ENCODE peak calls at places on chromosomes 13 and 19, in eight cellular contexts. W is AG10803, H is brain microvascular endothelial cell, Q is astrocyte, K is BJ, P is foreskin fibroblast, A is hepatocyte, N is fibroblast of lung. O is an unnamed sample.

GRCh38 chr19:5281588-5281987 is 59.0 kb downstream of the PTPRS start:
- DNase-seq in W (peak; percentile 40), H (no peak), Q (no peak), K (no peak), P (peak; percentile 38), A (no peak), N (no peak), O (no peak)

GRCh38 chr19:42634409-42635232 is 39.9 kb upstream of the CEACAM8 start:
- DNase-seq in W (peak; percentile 25), H (peak; percentile 25), Q (no peak), K (no peak), P (peak; percentile 58), A (no peak), N (peak; percentile 6), O (no peak)

GRCh38 chr19:6271721-6272410 is 7.9 kb downstream of the MLLT1 start:
- DNase-seq in W (peak; percentile 89), H (no peak), Q (peak; percentile 80), K (no peak), P (peak; percentile 82), A (peak; percentile 76), N (peak; percentile 82), O (no peak)

GRCh38 chr19:7294571-7295212 is 478 bp upstream of the INSR start:
- DNase-seq in W (peak; percentile 60), H (no peak), Q (peak; percentile 12), K (no peak), P (peak; percentile 70), A (peak; percentile 88), N (peak; percentile 34), O (peak; percentile 10)

GRCh38 chr19:54430306-54431254 is 15.3 kb downstream of the TTYH1 start:
- DNase-seq in W (no peak), H (peak; percentile 25), Q (no peak), K (no peak), P (peak; percentile 67), A (peak; percentile 77), N (no peak), O (no peak)

GRCh38 chr13:27264181-27264580 is 6.4 kb upstream of the RASL11A start:
- DNase-seq in W (peak; percentile 83), H (peak; percentile 56), Q (peak; percentile 65), K (peak; percentile 68), P (peak; percentile 85), A (peak; percentile 35), N (peak; percentile 78), O (peak; percentile 30)

GRCh38 chr13:100872761-100873160 is 198.2 kb upstream of the TMTC4 start:
- DNase-seq in W (peak; percentile 9), H (no peak), Q (no peak), K (no peak), P (peak; percentile 31), A (no peak), N (no peak), O (no peak)

GRCh38 chr13:104318121-104318520 is 1251.9 kb upstream of the SLC10A2 start:
- DNase-seq in W (no peak), H (peak; percentile 71), Q (peak; percentile 41), K (peak; percentile 8), P (peak; percentile 48), A (peak; percentile 46), N (peak; percentile 57), O (no peak)

GRCh38 chr13:47598340-47598911 is 402.6 kb downstream of the SUCLA2 start:
- DNase-seq in W (peak; percentile 24), H (no peak), Q (no peak), K (no peak), P (peak; percentile 19), A (no peak), N (peak; percentile 12), O (no peak)

GRCh38 chr13:106291006-106291405 is 244.5 kb downstream of the EFNB2 start:
- DNase-seq in W (peak; percentile 65), H (peak; percentile 67), Q (peak; percentile 59), K (peak; percentile 28), P (peak; percentile 74), A (no peak), N (peak; percentile 71), O (peak; percentile 20)

GRCh38 chr19:40358773-40359172 is 10.3 kb downstream of the PLD3 start:
- DNase-seq in W (no peak), H (no peak), Q (no peak), K (no peak), P (no peak), A (no peak), N (no peak), O (no peak)

GRCh38 chr13:21583496-21583895 is 20.5 kb downstream of the MICU2 start:
- DNase-seq in W (peak; percentile 30), H (peak; percentile 67), Q (peak; percentile 44), K (no peak), P (peak; percentile 10), A (no peak), N (peak; percentile 58), O (peak; percentile 33)

GRCh38 chr19:6677495-6677894 is 7.5 kb upstream of the TNFSF14 start:
- DNase-seq in W (no peak), H (no peak), Q (no peak), K (no peak), P (no peak), A (no peak), N (no peak), O (no peak)

GRCh38 chr19:2782357-2782935 is 627 bp downstream of the SGTA start:
- DNase-seq in W (no peak), H (no peak), Q (no peak), K (no peak), P (peak; percentile 26), A (no peak), N (no peak), O (no peak)

GRCh38 chr19:38665950-38666661 is 18.7 kb downstream of the ACTN4 start:
- DNase-seq in W (peak; percentile 95), H (no peak), Q (peak; percentile 64), K (peak; percentile 65), P (peak; percentile 78), A (peak; percentile 55), N (peak; percentile 79), O (no peak)

GRCh38 chr13:23871616-23872220 is 17.5 kb downstream of the MIPEP start:
- DNase-seq in W (peak; percentile 60), H (no peak), Q (peak; percentile 30), K (no peak), P (peak; percentile 63), A (no peak), N (peak; percentile 40), O (no peak)

GRCh38 chr19:6743714-6744380 is 4.4 kb downstream of the TRIP10 start:
- DNase-seq in W (no peak), H (no peak), Q (peak; percentile 31), K (no peak), P (peak; percentile 52), A (no peak), N (no peak), O (no peak)

GRCh38 chr19:46490774-46491173 is 4.9 kb downstream of the PNMA8B start:
- DNase-seq in W (no peak), H (no peak), Q (no peak), K (no peak), P (no peak), A (no peak), N (no peak), O (no peak)

GRCh38 chr19:46488551-46488950 is 7.1 kb downstream of the PNMA8B start:
- DNase-seq in W (no peak), H (no peak), Q (no peak), K (no peak), P (no peak), A (no peak), N (no peak), O (no peak)

GRCh38 chr19:46487178-46487801 is 8.4 kb downstream of the PNMA8B start:
- DNase-seq in W (no peak), H (no peak), Q (no peak), K (no peak), P (no peak), A (no peak), N (no peak), O (no peak)

GRCh38 chr19:46487802-46488445 is 7.7 kb downstream of the PNMA8B start:
- DNase-seq in W (peak; percentile 58), H (peak; percentile 42), Q (no peak), K (no peak), P (peak; percentile 87), A (peak; percentile 88), N (peak; percentile 48), O (no peak)

DNA sequence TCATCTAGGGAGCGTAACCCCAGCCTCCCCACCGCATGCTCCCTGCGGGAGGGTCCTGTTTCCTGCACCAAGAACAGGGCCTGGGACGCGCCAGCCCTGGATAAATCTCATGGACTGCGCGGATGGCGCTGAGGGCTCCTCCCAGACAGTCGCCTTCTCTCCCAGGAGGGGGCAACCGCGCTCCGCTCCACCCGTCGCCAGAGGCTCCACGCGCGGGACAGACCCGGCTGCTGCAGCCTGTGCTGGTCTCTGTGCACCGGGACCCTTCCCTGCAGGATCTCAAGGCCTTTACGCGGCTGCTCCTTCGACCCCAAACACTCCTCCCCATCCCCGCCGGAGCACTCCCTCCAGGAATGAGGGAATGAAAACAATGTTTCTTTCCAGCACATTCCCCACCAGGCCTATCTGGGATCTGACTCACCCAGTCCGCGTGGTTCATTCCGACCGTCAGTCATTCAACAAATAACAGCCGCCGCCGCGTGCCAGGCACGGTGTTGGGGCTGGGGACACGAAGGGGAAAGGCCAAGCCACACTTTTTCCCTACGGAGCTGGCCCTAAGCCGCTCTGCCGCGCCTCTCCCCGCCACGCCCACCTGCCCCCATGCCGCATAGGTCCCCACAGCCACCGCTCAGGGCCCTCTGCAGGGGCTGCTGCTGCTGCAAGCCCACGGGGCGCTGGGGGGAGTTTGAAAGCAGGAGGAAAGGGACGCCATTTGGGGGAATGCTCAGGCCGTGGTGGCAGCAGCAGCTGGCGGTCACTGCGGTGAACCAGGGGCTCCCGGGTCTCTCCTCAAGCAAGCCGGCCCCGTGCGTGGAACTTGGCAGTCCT is 6.0 kb downstream of the PNMA8B start:
- DNase-seq in W (peak; percentile 68), H (peak; percentile 71), Q (peak; percentile 76), K (no peak), P (peak; percentile 70), A (peak; percentile 63), N (peak; percentile 83), O (no peak)
- TF ChIP-seq CTCF in W (peak; percentile 46), H (peak; percentile 62), Q (no peak), K (peak; percentile 52), P (peak; percentile 34), A (peak; percentile 41), N (peak; percentile 36), O (peak; percentile 28)

DNA sequence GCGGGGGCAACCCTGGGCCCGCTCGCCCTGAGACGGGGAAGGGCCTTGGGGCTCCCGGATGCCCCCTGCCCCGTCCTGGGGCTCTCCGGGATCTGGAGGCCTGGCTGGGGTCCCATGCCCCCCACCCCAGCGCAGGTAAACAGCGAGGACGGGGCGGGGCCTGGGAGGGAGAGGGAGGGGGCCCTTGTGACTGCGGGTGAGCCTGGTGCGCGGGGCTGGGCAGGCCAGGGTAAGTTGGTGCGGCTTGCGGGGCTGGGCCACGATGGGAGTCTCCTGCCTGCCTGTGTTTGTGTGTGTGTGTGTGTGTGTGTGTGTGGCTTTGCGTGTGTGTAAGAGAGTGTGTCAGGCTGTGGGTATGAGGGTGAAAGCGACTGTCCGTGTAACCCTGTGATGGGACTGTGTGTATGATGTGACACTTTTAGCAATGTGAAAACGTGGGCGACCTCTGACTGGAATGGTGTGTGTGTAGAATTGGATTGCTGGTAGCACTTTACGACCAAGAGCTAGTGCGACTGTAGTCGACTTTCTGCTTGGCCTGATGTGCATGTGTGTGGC is 426 bp downstream of the KLC3 start:
- DNase-seq in W (peak; percentile 18), H (peak; percentile 3), Q (no peak), K (no peak), P (peak; percentile 32), A (no peak), N (no peak), O (no peak)
- H3K4me3 ChIP-seq in W (no peak overlapping the region), H (no peak overlapping the region), Q (no peak overlapping the region), K (peak overlapping the region; percentile 22), P (no peak overlapping the region), A (no peak overlapping the region), N (no peak overlapping the region), O (no peak overlapping the region)

GRCh38 chr13:110323172-110323851 is 16.2 kb downstream of the COL4A2 start:
- DNase-seq in W (peak; percentile 89), H (peak; percentile 89), Q (peak; percentile 93), K (peak; percentile 65), P (peak; percentile 74), A (no peak), N (peak; percentile 96), O (no peak)
- TF ChIP-seq CTCF in W (peak; percentile 5), H (peak; percentile 46), Q (peak; percentile 23), K (peak; percentile 21), P (no peak), A (no peak), N (peak; percentile 4), O (peak; percentile 23)

GRCh38 chr13:114034481-114034891 is 60.6 kb upstream of the C13orf46 start:
- DNase-seq in W (no peak), H (no peak), Q (peak; percentile 57), K (no peak), P (peak; percentile 63), A (no peak), N (peak; percentile 70), O (no peak)
- H3K4me3 ChIP-seq in W (peak overlapping the region; percentile 49), H (no peak overlapping the region), Q (no peak overlapping the region), K (no peak overlapping the region), P (peak overlapping the region; percentile 32), A (no peak overlapping the region), N (peak overlapping the region; percentile 3), O (no peak overlapping the region)